ENCODE peak calls at places on chromosomes 12 and 14, in five cellular contexts. One of them, this sample, is unnamed.

GRCh38 chr14:70022771-70023445 is 143.7 kb downstream of the SMOC1 start:
- DNase-seq in upper lobe of left lung: no peak
- DNase-seq in stomach: no peak
- DNase-seq in sigmoid colon: no peak
- DNase-seq in transverse colon: no peak
- DNase-seq in this sample: no peak

GRCh38 chr12:22285871-22286270 is 48.6 kb downstream of the ST8SIA1 start:
- DNase-seq in upper lobe of left lung: no peak
- DNase-seq in stomach: no peak
- DNase-seq in sigmoid colon: no peak
- DNase-seq in transverse colon: no peak
- DNase-seq in this sample: no peak

GRCh38 chr12:116009805-116010204 is 267.7 kb downstream of the MED13L start:
- DNase-seq in upper lobe of left lung: no peak
- DNase-seq in stomach: no peak
- DNase-seq in sigmoid colon: no peak
- DNase-seq in transverse colon: no peak
- DNase-seq in this sample: no peak

GRCh38 chr12:106090586-106091411 is 48.0 kb downstream of the NUAK1 start:
- DNase-seq in upper lobe of left lung: no peak
- DNase-seq in stomach: no peak
- DNase-seq in sigmoid colon: no peak
- DNase-seq in transverse colon: no peak
- DNase-seq in this sample: no peak

GRCh38 chr14:88023658-88024187 is 18.8 kb downstream of the GPR65 start:
- DNase-seq in upper lobe of left lung: no peak
- DNase-seq in stomach: no peak
- DNase-seq in sigmoid colon: no peak
- DNase-seq in transverse colon: no peak
- DNase-seq in this sample: no peak

GRCh38 chr12:108648371-108648770 is 14.7 kb upstream of the SELPLG start:
- DNase-seq in upper lobe of left lung: no peak
- DNase-seq in stomach: no peak
- DNase-seq in sigmoid colon: no peak
- DNase-seq in transverse colon: no peak
- DNase-seq in this sample: no peak

GRCh38 chr14:80942158-80942738 is 710 bp upstream of the CEP128 start:
- DNase-seq in upper lobe of left lung: no peak
- DNase-seq in stomach: no peak
- DNase-seq in sigmoid colon: no peak
- DNase-seq in transverse colon: no peak
- DNase-seq in this sample: no peak

GRCh38 chr12:55585817-55586216 is 13.5 kb downstream of the OR2AP1 start:
- DNase-seq in upper lobe of left lung: no peak
- DNase-seq in stomach: no peak
- DNase-seq in sigmoid colon: no peak
- DNase-seq in transverse colon: no peak
- DNase-seq in this sample: no peak

GRCh38 chr14:24311837-24312615 is 724 bp downstream of the LTB4R start:
- DNase-seq in upper lobe of left lung: no peak
- DNase-seq in stomach: no peak
- DNase-seq in sigmoid colon: no peak
- DNase-seq in transverse colon: no peak
- DNase-seq in this sample: peak; percentile 50

GRCh38 chr12:181921-182320 is 32.0 kb downstream of the SLC6A12 start:
- DNase-seq in upper lobe of left lung: no peak
- DNase-seq in stomach: no peak
- DNase-seq in sigmoid colon: no peak
- DNase-seq in transverse colon: no peak
- DNase-seq in this sample: no peak

GRCh38 chr12:88595697-88596096 is 15.4 kb upstream of the KITLG start:
- DNase-seq in upper lobe of left lung: no peak
- DNase-seq in stomach: no peak
- DNase-seq in sigmoid colon: no peak
- DNase-seq in transverse colon: peak; percentile 15
- DNase-seq in this sample: no peak

GRCh38 chr12:118548887-118549286 is 172.5 kb downstream of the SUDS3 start:
- DNase-seq in upper lobe of left lung: no peak
- DNase-seq in stomach: no peak
- DNase-seq in sigmoid colon: no peak
- DNase-seq in transverse colon: no peak
- DNase-seq in this sample: no peak

GRCh38 chr12:125023065-125023464 is 29.6 kb downstream of the BRI3BP start:
- DNase-seq in upper lobe of left lung: no peak
- DNase-seq in stomach: no peak
- DNase-seq in sigmoid colon: no peak
- DNase-seq in transverse colon: no peak
- DNase-seq in this sample: no peak

GRCh38 chr12:125017801-125018200 is 24.4 kb downstream of the BRI3BP start:
- DNase-seq in upper lobe of left lung: no peak
- DNase-seq in stomach: no peak
- DNase-seq in sigmoid colon: no peak
- DNase-seq in transverse colon: no peak
- DNase-seq in this sample: no peak

GRCh38 chr12:125018356-125018755 is 24.9 kb downstream of the BRI3BP start:
- DNase-seq in upper lobe of left lung: no peak
- DNase-seq in stomach: no peak
- DNase-seq in sigmoid colon: no peak
- DNase-seq in transverse colon: no peak
- DNase-seq in this sample: no peak

GRCh38 chr12:125021771-125022170 is 28.3 kb downstream of the BRI3BP start:
- DNase-seq in upper lobe of left lung: no peak
- DNase-seq in stomach: no peak
- DNase-seq in sigmoid colon: no peak
- DNase-seq in transverse colon: no peak
- DNase-seq in this sample: no peak

DNA sequence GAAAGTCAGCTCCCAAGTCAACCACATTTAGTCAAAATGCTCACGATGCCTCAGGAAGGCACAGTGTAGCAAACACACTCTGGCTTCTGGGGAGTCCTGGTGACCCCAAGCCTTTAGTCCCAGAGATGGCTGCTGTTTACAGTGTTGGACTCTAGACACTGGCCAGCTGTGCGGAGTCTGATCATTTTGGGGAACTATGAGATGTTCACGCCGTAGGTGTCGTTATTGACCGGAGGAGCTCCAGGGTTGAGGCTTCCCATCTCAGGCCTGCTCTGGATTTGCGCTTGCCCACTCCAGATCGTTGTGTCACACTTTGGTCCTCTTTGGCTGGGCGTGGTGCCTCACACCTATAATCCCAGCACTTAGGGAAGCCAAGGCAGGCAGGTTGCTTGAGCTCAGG is 27.7 kb downstream of the BRI3BP start:
- DNase-seq in upper lobe of left lung: no peak
- DNase-seq in stomach: no peak
- DNase-seq in sigmoid colon: no peak
- DNase-seq in transverse colon: no peak
- DNase-seq in this sample: no peak
- TF ChIP-seq POLR2AphosphoS5 in upper lobe of left lung: no peak
- TF ChIP-seq POLR2AphosphoS5 in stomach: no peak
- TF ChIP-seq POLR2AphosphoS5 in sigmoid colon: no peak
- TF ChIP-seq POLR2AphosphoS5 in transverse colon: no peak
- TF ChIP-seq POLR2AphosphoS5 in this sample: no peak

GRCh38 chr12:119989619-119990381 is 764 bp downstream of the BICDL1 start:
- DNase-seq in upper lobe of left lung: peak; percentile 86
- DNase-seq in stomach: peak; percentile 90
- DNase-seq in sigmoid colon: peak; percentile 73
- DNase-seq in transverse colon: peak; percentile 86
- DNase-seq in this sample: peak; percentile 70

GRCh38 chr12:119992129-119992705 is 3.2 kb downstream of the BICDL1 start:
- DNase-seq in upper lobe of left lung: no peak
- DNase-seq in stomach: no peak
- DNase-seq in sigmoid colon: no peak
- DNase-seq in transverse colon: no peak
- DNase-seq in this sample: no peak

GRCh38 chr12:119988788-119989618 is at the start of gene BICDL1:
- DNase-seq in upper lobe of left lung: peak; percentile 96
- DNase-seq in stomach: peak; percentile 97
- DNase-seq in sigmoid colon: no peak
- DNase-seq in transverse colon: peak; percentile 94
- DNase-seq in this sample: peak; percentile 90

GRCh38 chr12:119988440-119988787 is 622 bp upstream of the BICDL1 start:
- DNase-seq in upper lobe of left lung: no peak
- DNase-seq in stomach: no peak
- DNase-seq in sigmoid colon: no peak
- DNase-seq in transverse colon: no peak
- DNase-seq in this sample: no peak

DNA sequence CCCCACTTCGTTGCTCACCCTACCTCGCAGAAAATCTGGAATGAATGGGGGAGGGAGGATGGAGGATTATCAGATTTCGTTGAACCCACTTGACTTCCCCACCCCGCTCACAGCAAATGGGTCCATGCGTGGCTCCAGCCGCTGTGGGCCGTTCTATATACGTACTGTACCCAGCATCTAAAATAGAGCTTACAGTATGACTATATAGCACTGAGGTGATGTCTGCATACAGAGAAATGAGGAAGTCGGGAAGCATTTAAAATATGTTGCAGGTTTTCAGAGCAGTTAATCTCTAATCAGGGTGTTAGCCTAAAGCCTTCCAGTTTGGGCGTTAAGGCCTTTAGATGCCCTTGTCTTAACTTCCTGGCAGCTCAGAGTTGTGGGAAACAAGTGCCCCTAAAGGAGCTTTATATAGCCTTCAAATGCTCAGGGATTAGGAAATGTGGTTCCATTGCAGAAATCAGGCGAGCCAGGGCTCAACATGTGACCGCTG is 1.4 kb downstream of the BICDL1 start:
- DNase-seq in upper lobe of left lung: no peak
- DNase-seq in stomach: no peak
- DNase-seq in sigmoid colon: no peak
- DNase-seq in transverse colon: no peak
- DNase-seq in this sample: no peak
- TF ChIP-seq POLR2A in upper lobe of left lung: no peak
- TF ChIP-seq POLR2A in stomach: no peak
- TF ChIP-seq POLR2A in sigmoid colon: no peak
- TF ChIP-seq POLR2A in transverse colon: no peak
- TF ChIP-seq POLR2A in this sample: no peak

GRCh38 chr12:6960291-6961277 is 9.4 kb downstream of the PTPN6 start:
- DNase-seq in upper lobe of left lung: no peak
- DNase-seq in stomach: no peak
- DNase-seq in sigmoid colon: peak; percentile 70
- DNase-seq in transverse colon: peak; percentile 58
- DNase-seq in this sample: no peak

GRCh38 chr12:6962285-6963015 is 8.0 kb downstream of the PHB2 start:
- DNase-seq in upper lobe of left lung: peak; percentile 90
- DNase-seq in stomach: peak; percentile 86
- DNase-seq in sigmoid colon: peak; percentile 64
- DNase-seq in transverse colon: peak; percentile 89
- DNase-seq in this sample: peak; percentile 51

GRCh38 chr12:6963016-6963731 is 7.3 kb downstream of the PHB2 start:
- DNase-seq in upper lobe of left lung: peak; percentile 92
- DNase-seq in stomach: peak; percentile 95
- DNase-seq in sigmoid colon: peak; percentile 65
- DNase-seq in transverse colon: peak; percentile 95
- DNase-seq in this sample: peak; percentile 92

GRCh38 chr12:6961278-6961694 is 9.2 kb downstream of the PHB2 start:
- DNase-seq in upper lobe of left lung: peak; percentile 80
- DNase-seq in stomach: peak; percentile 76
- DNase-seq in sigmoid colon: peak; percentile 86
- DNase-seq in transverse colon: peak; percentile 83
- DNase-seq in this sample: peak; percentile 58

DNA sequence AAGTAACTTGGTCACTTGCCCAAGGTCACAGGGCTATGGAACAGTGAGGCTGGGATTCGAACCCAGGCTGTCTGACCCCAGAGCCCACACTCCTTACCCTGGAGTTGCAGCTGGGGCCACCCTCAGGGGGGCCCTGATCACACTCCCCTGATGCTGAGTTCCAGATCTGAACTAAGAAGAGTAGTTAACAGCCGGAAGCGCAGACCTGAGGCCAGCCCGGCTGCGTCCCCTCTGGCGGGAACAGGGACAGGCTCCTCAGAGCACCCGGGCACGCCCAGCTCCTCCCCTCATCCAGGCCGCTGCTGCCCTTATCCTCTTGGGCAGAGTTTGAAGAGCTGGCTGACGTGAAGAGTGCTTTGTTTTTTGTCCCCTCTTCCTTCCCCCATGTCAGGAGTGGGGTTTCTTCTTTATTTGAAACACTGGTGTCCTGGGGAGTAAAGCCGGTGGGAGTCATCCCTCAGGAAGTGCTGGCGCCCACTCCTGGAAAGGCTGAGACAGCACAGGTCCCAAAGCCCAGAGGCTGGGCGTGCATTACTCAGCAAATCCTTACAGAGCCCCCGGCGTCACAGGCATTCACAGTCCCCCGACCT is 8.7 kb downstream of the PHB2 start:
- DNase-seq in upper lobe of left lung: peak; percentile 88
- DNase-seq in stomach: peak; percentile 75
- DNase-seq in sigmoid colon: peak; percentile 89
- DNase-seq in transverse colon: peak; percentile 85
- DNase-seq in this sample: peak; percentile 60
- TF ChIP-seq POLR2AphosphoS5 in upper lobe of left lung: no peak
- TF ChIP-seq POLR2AphosphoS5 in stomach: no peak
- TF ChIP-seq POLR2AphosphoS5 in sigmoid colon: no peak
- TF ChIP-seq POLR2AphosphoS5 in transverse colon: peak; percentile 28
- TF ChIP-seq POLR2AphosphoS5 in this sample: no peak

GRCh38 chr12:9647825-9648700 is 21.4 kb upstream of the CLEC2D start:
- DNase-seq in upper lobe of left lung: peak; percentile 88
- DNase-seq in stomach: peak; percentile 79
- DNase-seq in sigmoid colon: peak; percentile 88
- DNase-seq in transverse colon: peak; percentile 88
- DNase-seq in this sample: peak; percentile 85
- TF ChIP-seq POLR2A in upper lobe of left lung: no peak
- TF ChIP-seq POLR2A in stomach: peak; percentile 14
- TF ChIP-seq POLR2A in sigmoid colon: peak; percentile 45
- TF ChIP-seq POLR2A in transverse colon: peak; percentile 83
- TF ChIP-seq POLR2A in this sample: peak; percentile 38

DNA sequence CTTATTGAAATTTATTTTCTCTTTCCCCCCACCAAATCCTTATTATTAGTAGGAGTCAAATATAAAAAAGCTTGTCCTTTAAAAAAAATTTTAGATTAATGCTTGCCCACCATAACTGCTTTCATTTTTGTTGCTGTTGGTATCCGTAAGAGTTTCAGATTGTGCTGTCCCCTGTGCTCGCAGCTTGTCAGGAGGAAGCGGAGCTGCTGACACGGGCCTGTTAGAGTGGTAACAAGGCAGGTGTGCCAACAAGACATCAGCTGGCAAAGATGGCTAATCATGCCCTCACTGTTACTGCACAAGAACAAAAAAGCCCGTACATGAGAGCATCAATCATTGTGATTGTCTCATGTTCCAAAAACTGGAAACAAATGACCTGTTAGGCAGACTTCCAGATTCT is 148.4 kb downstream of the ALG10B start:
- DNase-seq in upper lobe of left lung: no peak
- DNase-seq in stomach: no peak
- DNase-seq in sigmoid colon: no peak
- DNase-seq in transverse colon: no peak
- DNase-seq in this sample: no peak
- TF ChIP-seq POLR2AphosphoS5 in upper lobe of left lung: no peak
- TF ChIP-seq POLR2AphosphoS5 in stomach: no peak
- TF ChIP-seq POLR2AphosphoS5 in sigmoid colon: no peak
- TF ChIP-seq POLR2AphosphoS5 in transverse colon: no peak
- TF ChIP-seq POLR2AphosphoS5 in this sample: no peak

This sample was measured in prostate gland.